ENCODE peak calls at places on chromosomes 3 and 15, in five cellular contexts. T is CD4-positive, alpha-beta T cell; R is lung; H is cardiac muscle cell; Y is breast epithelium. D is an unnamed sample.

GRCh38 chr15:69059170-69059943 is 44.9 kb downstream of the NOX5 start:
- DNase-seq in R (peak), Y (peak), H (peak), T (peak), D (no peak)

GRCh38 chr3:40309925-40310635 is 573 bp downstream of the EIF1B start:
- DNase-seq in T (peak), R (peak), H (peak), Y (peak), D (no peak)

GRCh38 chr3:27312044-27312668 is 57.0 kb downstream of the NEK10 start:
- DNase-seq in H (peak), T (no peak), R (no peak), Y (no peak), D (no peak)

GRCh38 chr15:24856397-24857093 is 98.2 kb upstream of the SNRPN start:
- DNase-seq in T (no peak), R (no peak), H (peak), Y (no peak), D (no peak)

GRCh38 chr3:100978036-100978659 is 15.1 kb downstream of the ABI3BP start:
- DNase-seq in T (no peak), H (no peak), Y (no peak), R (no peak), D (no peak)

GRCh38 chr15:64443747-64444621 is 16.4 kb upstream of the ZNF609 start:
- DNase-seq in H (peak), T (no peak), Y (no peak), R (no peak), D (no peak)

GRCh38 chr3:99637381-99638111 is 848 bp upstream of the COL8A1 start:
- DNase-seq in T (no peak), H (peak), Y (no peak), R (no peak), D (no peak)

GRCh38 chr3:121748638-121749275 is 784 bp downstream of the GOLGB1 start:
- DNase-seq in R (peak), Y (no peak), T (peak), H (no peak), D (no peak)

GRCh38 chr3:128753715-128754114 is 27.7 kb downstream of the RAB7A start:
- DNase-seq in H (no peak), R (no peak), T (no peak), Y (no peak), D (no peak)

GRCh38 chr3:123392871-123393620 is 55.8 kb downstream of the ADCY5 start:
- DNase-seq in R (no peak), H (no peak), T (no peak), Y (no peak), D (no peak)

GRCh38 chr3:126057936-126058335 is 26.0 kb downstream of the SLC41A3 start:
- DNase-seq in R (no peak), T (no peak), Y (no peak), H (no peak), D (no peak)

GRCh38 chr3:26346497-26346896 is 276.1 kb upstream of the LRRC3B start:
- DNase-seq in T (no peak), R (no peak), Y (no peak), H (no peak), D (no peak)

GRCh38 chr3:60742606-60743145 is 508.6 kb downstream of the FHIT start:
- DNase-seq in Y (no peak), H (peak), T (no peak), R (no peak), D (no peak)

GRCh38 chr3:10448544-10448943 is 56.8 kb downstream of the ATP2B2 start:
- DNase-seq in T (no peak), Y (no peak), H (no peak), R (no peak), D (no peak)

GRCh38 chr15:91383532-91383931 is 283.5 kb downstream of the SV2B start:
- DNase-seq in H (no peak), Y (no peak), R (no peak), T (no peak), D (no peak)

GRCh38 chr3:188546835-188547670 is 393.1 kb downstream of the LPP start:
- DNase-seq in Y (no peak), T (no peak), R (no peak), H (peak), D (no peak)

GRCh38 chr3:72957303-72957702 is 39.3 kb upstream of the PPP4R2 start:
- DNase-seq in Y (no peak), T (no peak), H (peak), R (no peak), D (no peak)

GRCh38 chr15:40092416-40093223 is 16.1 kb downstream of the BMF start:
- DNase-seq in T (no peak), H (peak), R (no peak), Y (no peak), D (no peak)

GRCh38 chr3:150727653-150728502 is 24.2 kb upstream of the ERICH6 start:
- DNase-seq in T (no peak), R (no peak), H (no peak), Y (no peak), D (no peak)

GRCh38 chr3:134369231-134369741 is 5.0 kb downstream of the AMOTL2 start:
- DNase-seq in Y (peak), H (peak), R (no peak), T (no peak), D (no peak)

GRCh38 chr15:45165536-45165935 is 22.2 kb downstream of the SHF start:
- DNase-seq in Y (no peak), H (no peak), T (no peak), R (no peak), D (no peak)

GRCh38 chr3:36650271-36650671 is 114.1 kb downstream of the DCLK3 start:
- DNase-seq in R (no peak), Y (no peak), H (peak), T (no peak), D (no peak)

DNA sequence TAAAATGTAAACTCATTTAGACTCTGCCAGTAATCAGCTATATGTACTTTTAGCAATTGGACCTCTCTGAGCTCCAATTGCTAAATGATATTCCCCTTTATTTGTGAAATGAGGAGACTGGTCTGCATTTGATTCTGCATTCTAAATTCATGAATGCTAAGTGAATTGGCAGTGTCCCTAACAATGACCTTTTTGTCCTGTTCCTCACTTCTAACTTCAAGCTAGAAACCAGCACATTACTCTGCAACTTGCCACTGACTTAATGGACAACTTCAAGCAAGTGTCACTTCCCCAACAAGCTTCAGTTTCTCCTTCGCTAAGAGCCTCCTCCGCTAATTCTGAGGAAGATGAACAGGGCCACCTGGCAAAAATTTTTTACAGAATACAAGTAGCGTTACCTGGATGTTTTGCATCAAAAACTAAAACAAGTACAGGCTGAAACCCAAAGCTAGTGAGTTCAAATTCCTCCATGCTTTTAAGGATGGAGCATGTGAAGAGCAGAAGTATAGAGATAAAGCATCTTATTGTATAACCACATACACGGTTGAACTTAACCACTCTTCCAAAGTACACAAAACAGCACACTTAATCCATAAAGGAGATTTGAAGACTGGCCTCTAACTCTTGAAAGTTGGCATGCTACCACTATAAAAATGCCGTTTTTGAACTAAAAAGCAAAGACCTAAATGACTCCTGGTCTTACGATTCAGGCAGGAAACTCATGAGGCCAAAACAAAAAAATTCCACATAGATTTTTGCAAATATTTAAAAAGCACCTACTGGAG is 207.6 kb downstream of the MAGI1 start:
- DNase-seq in R (no peak), T (no peak), Y (no peak), H (no peak), D (no peak)
- H3K27ac ChIP-seq in R (no peak), T (no peak), Y (no peak), H (no peak), D (no peak)

GRCh38 chr15:26083457-26084350 is 220.6 kb upstream of the ATP10A start:
- DNase-seq in T (no peak), Y (no peak), R (no peak), H (no peak), D (no peak)
- H3K27ac ChIP-seq in T (no peak), Y (no peak), R (no peak), H (no peak), D (peak)

GRCh38 chr3:194686816-194687637 is 1.3 kb downstream of the FAM43A start:
- DNase-seq in T (no peak), H (peak), R (peak), Y (no peak), D (no peak)
- H3K27ac ChIP-seq in T (no peak), H (no peak), R (peak), Y (peak), D (peak)

DNA sequence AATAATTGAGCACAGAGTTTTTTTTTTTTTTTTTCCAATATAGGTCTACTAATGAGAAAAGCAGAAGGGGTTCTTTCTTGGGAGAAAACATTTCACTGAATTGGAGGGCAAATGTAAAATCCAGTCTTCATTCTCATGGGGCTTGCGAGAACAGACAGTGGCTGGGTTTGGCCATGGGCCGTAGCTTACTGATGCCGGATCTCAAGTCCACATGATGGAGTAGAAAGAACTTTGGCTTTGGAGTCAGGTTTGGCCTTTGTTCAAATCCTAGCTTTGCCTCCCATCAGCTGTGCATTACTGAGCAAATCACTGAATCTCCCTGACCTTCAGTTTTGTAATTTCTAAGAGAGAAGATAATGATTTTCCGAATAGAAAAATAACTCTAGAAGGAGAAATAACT is 59.7 kb downstream of the LMCD1 start:
- DNase-seq in R (no peak), H (peak), T (no peak), Y (no peak), D (no peak)
- H3K27ac ChIP-seq in R (peak), H (no peak), T (no peak), Y (no peak), D (no peak)

DNA sequence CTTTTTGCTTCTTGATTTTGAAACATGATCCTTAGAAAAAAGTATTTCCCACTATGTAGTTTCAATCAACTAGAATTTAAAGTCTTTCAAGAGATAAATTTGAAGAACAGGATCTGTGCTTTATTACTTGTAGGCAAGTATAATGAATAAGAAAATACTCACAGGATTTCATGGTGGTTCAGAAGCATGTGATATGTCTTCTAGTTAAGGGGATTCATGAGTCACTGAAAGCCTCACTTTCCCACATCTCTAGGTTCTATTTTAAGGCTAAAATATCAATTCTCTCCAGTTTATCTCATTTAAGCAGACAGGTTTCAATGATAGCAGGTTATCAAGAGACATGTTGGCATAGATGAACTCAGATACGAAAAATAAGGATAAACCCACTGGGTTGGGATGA is 437.8 kb upstream of the BCHE start:
- DNase-seq in Y (no peak), T (no peak), H (no peak), R (no peak), D (no peak)
- H3K27ac ChIP-seq in Y (no peak), T (no peak), H (no peak), R (no peak), D (no peak)

GRCh38 chr15:93018574-93018973 is 70.4 kb downstream of the RGMA start:
- DNase-seq in R (no peak), Y (no peak), H (peak), T (no peak), D (no peak)

GRCh38 chr15:93019971-93020370 is 69.0 kb downstream of the RGMA start:
- DNase-seq in Y (no peak), H (no peak), T (no peak), R (no peak), D (no peak)

GRCh38 chr15:93017521-93017920 is 71.5 kb downstream of the RGMA start:
- DNase-seq in H (peak), Y (no peak), T (no peak), R (no peak), D (no peak)

GRCh38 chr15:93020976-93021772 is 67.8 kb downstream of the RGMA start:
- DNase-seq in T (no peak), Y (no peak), H (no peak), R (no peak), D (no peak)

DNA sequence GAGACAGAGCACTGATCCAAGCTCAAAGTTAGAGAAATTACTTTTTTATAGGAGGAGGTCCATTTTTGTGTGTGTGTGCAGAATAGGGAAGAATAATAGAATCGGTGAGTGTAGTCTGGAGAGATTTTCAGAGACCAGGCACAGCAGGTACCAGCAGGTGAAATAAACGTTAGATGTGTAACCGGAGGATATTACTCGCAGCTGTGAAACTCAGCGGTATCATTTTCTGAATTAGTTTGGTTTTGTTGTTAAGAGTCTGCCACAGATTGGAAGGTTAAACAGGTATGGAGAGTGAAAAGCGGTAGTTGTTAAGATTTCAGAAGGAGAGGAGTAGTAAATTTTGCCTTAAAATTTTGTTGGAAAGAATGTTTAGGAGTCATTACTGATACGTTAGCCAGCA is 69.9 kb downstream of the RGMA start:
- DNase-seq in H (no peak), R (no peak), T (no peak), Y (no peak), D (no peak)
- H3K27ac ChIP-seq in H (peak), R (no peak), T (no peak), Y (no peak), D (no peak)

GRCh38 chr3:133296315-133296917 is 103.4 kb upstream of the BFSP2 start:
- DNase-seq in H (no peak), R (no peak), T (no peak), Y (no peak), D (no peak)
- H3K27ac ChIP-seq in H (no peak), R (no peak), T (no peak), Y (no peak), D (no peak)

GRCh38 chr3:112013784-112014143 is 15.0 kb downstream of the TAGLN3 start:
- DNase-seq in R (no peak), Y (no peak), H (no peak), T (no peak), D (no peak)
- H3K27ac ChIP-seq in R (no peak), Y (no peak), H (no peak), T (no peak), D (no peak)

DNA sequence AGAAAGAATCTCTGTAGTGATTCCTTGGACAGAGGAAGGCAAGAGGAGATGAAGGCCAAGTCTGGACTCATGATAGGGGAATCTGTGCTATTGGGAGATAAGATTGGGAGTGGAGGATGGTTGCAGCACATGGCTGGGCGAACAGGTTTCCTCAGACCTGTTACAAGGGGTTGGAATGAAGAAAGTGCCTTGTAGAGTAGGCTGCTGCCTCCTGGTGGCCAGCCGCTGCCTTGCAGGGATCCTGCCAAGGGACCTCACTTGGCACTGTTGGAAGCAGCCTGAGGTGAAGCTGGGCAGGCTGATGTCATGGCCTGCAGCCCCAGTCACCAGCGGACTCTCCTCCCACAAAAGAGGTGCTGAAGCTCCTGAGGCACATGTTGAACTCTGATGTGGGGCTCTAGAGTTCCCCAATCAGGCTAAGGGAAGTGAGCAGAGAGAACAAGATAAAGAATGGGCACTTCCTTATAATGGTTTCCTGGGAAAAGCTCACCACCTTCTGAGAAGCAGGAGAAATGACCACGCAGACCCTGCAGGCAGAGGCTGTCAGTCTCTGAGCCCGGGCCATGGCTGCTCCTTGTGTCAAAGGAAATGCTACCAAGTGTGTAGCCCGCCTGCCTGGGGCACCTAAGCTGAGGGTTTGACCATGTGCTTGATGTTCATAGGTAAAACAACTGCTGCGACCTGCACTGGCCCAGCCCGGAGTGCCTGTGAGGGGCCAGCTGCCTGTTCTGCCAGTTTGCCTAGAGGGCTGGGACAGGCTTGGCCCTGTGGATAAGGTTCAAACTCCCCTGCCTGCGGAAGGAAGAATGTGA is 1.6 kb upstream of the TEX264 start:
- DNase-seq in Y (peak), T (peak), H (peak), R (peak), D (no peak)
- H3K27ac ChIP-seq in Y (peak), T (no peak), H (no peak), R (no peak), D (no peak)

GRCh38 chr3:28924744-28925360 is 356.0 kb upstream of the RBMS3 start:
- DNase-seq in R (no peak), Y (no peak), T (no peak), H (no peak), D (no peak)

GRCh38 chr3:28922376-28922775 is 358.5 kb upstream of the RBMS3 start:
- DNase-seq in T (no peak), H (no peak), R (no peak), Y (no peak), D (no peak)

GRCh38 chr3:28923994-28924393 is 356.9 kb upstream of the RBMS3 start:
- DNase-seq in H (no peak), T (no peak), Y (no peak), R (no peak), D (no peak)
- H3K27ac ChIP-seq in H (no peak), T (no peak), Y (no peak), R (no peak), D (no peak)

D was measured in vagina.